ENCODE peak calls at places on chromosomes 13 and 19, in five cellular contexts. X is endothelial cell, R is HFF-Myc, S is cardiac fibroblast, Z is transverse colon. J is an unnamed sample.

GRCh38 chr19:19211499-19212432 is at the start of gene NCAN:
- DNase-seq in X (peak), R (no peak), S (no peak), Z (no peak), J (no peak)

GRCh38 chr13:80783926-80784325 is 443.0 kb upstream of the SPRY2 start:
- DNase-seq in X (no peak), R (no peak), S (peak), Z (no peak), J (no peak)

GRCh38 chr13:42107006-42107405 is 58.6 kb downstream of the DGKH start:
- DNase-seq in X (no peak), R (no peak), S (no peak), Z (no peak), J (peak)

GRCh38 chr13:42807866-42808265 is 26.5 kb downstream of the FAM216B start:
- DNase-seq in X (no peak), R (no peak), S (peak), Z (no peak), J (peak)

GRCh38 chr13:76882431-76882830 is 3.8 kb downstream of the KCTD12 start:
- DNase-seq in X (no peak), R (peak), S (peak), Z (peak), J (peak)

GRCh38 chr19:10159610-10160009 is 35.1 kb downstream of the DNMT1 start:
- DNase-seq in X (no peak), R (no peak), S (no peak), Z (no peak), J (no peak)

GRCh38 chr13:87867426-87867825 is 196.3 kb downstream of the SLITRK5 start:
- DNase-seq in X (no peak), R (no peak), S (no peak), Z (no peak), J (no peak)

GRCh38 chr19:15502264-15502663 is 6.1 kb upstream of the CYP4F22 start:
- DNase-seq in X (no peak), R (no peak), S (no peak), Z (no peak), J (no peak)

GRCh38 chr13:44159633-44160279 is 213.9 kb upstream of the SERP2 start:
- DNase-seq in X (no peak), R (no peak), S (peak), Z (no peak), J (peak)

GRCh38 chr19:3275583-3276340 is 51.3 kb downstream of the CELF5 start:
- DNase-seq in X (peak), R (peak), S (peak), Z (peak), J (peak)

GRCh38 chr13:26599885-26600284 is 42.4 kb downstream of the WASF3 start:
- DNase-seq in X (no peak), R (no peak), S (no peak), Z (no peak), J (no peak)

GRCh38 chr19:6536138-6536671 is 5.4 kb downstream of the TNFSF9 start:
- DNase-seq in X (no peak), R (no peak), S (peak), Z (peak), J (peak)

GRCh38 chr13:65292488-65292901 is 1937.6 kb downstream of the PCDH9 start:
- DNase-seq in X (no peak), R (peak), S (peak), Z (no peak), J (peak)

GRCh38 chr13:50085063-50085462 is 69.8 kb downstream of the KCNRG start:
- DNase-seq in X (no peak), R (no peak), S (peak), Z (no peak), J (peak)

GRCh38 chr13:38582133-38582532 is 104.7 kb upstream of the FREM2 start:
- DNase-seq in X (peak), R (no peak), S (peak), Z (no peak), J (peak)

GRCh38 chr19:44993526-44993925 is 7.7 kb upstream of the RELB start:
- DNase-seq in X (no peak), R (no peak), S (no peak), Z (no peak), J (no peak)

GRCh38 chr13:51805313-51805712 is 1.4 kb upstream of the DHRS12 start:
- DNase-seq in X (no peak), R (no peak), S (no peak), Z (no peak), J (no peak)

GRCh38 chr13:114072421-114072820 is 60.0 kb downstream of the RASA3 start:
- DNase-seq in X (no peak), R (no peak), S (no peak), Z (no peak), J (no peak)

GRCh38 chr13:40096357-40096911 is 441.0 kb downstream of the COG6 start:
- DNase-seq in X (no peak), R (no peak), S (no peak), Z (no peak), J (no peak)

GRCh38 chr13:74562381-74562780 is 428.2 kb upstream of the KLF12 start:
- DNase-seq in X (no peak), R (no peak), S (no peak), Z (no peak), J (no peak)

GRCh38 chr19:36686365-36687213 is 823 bp upstream of the ZNF567 start:
- DNase-seq in X (no peak), R (no peak), S (peak), Z (peak), J (peak)

GRCh38 chr13:25574437-25575426 is 203.0 kb downstream of the ATP8A2 start:
- DNase-seq in X (peak), R (peak), S (peak), Z (peak), J (peak)

GRCh38 chr13:32736648-32737047 is 150.4 kb downstream of the PDS5B start:
- DNase-seq in X (no peak), R (no peak), S (no peak), Z (no peak), J (no peak)

GRCh38 chr13:111547726-111548273 is 227.4 kb downstream of the TEX29 start:
- DNase-seq in X (no peak), R (no peak), S (no peak), Z (no peak), J (no peak)

GRCh38 chr19:18514800-18515682 is 6.8 kb downstream of the ELL start:
- DNase-seq in X (no peak), R (no peak), S (peak), Z (peak), J (peak)

GRCh38 chr19:6418562-6418932 is 6.1 kb downstream of the KHSRP start:
- DNase-seq in X (no peak), R (no peak), S (no peak), Z (no peak), J (no peak)

DNA sequence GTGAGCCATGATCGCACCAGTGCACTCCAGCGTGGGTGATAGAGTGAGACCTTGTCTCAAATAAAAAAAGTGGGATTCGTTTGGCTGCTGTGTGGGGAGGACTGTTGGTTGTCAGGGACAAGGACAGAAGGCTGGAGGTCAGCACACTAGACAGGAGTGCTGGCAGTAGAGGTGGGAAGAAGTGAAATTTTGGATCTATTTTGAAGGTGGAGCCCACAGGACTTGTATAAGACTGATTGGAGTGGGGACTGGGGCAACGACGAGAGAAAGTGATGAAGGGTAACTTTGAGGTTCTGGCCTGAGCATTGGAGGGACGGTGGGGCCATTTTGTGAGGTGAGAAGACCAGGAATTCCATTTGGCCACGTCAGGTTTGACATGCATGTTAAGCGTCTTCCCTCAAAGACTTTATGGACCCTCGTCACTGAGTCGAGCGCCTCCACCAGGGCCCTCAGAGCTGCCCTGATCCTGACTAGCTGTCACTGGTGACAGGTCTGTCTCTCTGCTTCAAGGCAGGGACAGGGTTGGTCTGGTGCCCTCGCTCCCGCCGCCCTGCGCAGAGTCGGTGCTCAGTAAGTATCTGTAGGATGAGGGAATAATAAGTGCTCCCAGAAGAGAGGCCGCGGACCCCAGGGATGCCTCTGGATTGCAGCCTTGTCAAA is 673 bp downstream of the CTU1 start:
- DNase-seq in X (peak), R (no peak), S (peak), Z (no peak), J (no peak)
- TF ChIP-seq CTCF in X (no peak), R (no peak), S (no peak), Z (no peak), J (no peak)

DNA sequence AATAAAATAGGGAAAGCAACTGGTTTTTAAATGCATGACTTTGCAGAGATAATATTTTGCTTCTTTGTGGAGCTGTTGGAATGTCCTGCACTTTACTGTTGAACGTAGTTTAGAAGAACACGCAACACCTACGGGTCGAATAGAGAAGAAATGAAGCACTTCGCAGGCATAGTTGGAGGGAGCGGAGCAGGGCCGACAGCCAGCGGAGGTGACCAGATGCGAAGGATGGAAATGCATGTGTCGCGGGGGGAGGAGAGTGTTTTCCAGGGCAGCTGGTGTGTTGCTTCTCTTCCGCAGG is 846 bp downstream of the CEBPG start:
- DNase-seq in X (no peak), R (no peak), S (no peak), Z (no peak), J (peak)
- TF ChIP-seq CTCF in X (no peak), R (no peak), S (no peak), Z (no peak), J (no peak)

GRCh38 chr13:27985600-27985999 is 2.9 kb downstream of the URAD start:
- DNase-seq in X (no peak), R (no peak), S (no peak), Z (no peak), J (no peak)
- TF ChIP-seq CTCF in X (no peak), R (no peak), S (no peak), Z (no peak), J (no peak)

DNA sequence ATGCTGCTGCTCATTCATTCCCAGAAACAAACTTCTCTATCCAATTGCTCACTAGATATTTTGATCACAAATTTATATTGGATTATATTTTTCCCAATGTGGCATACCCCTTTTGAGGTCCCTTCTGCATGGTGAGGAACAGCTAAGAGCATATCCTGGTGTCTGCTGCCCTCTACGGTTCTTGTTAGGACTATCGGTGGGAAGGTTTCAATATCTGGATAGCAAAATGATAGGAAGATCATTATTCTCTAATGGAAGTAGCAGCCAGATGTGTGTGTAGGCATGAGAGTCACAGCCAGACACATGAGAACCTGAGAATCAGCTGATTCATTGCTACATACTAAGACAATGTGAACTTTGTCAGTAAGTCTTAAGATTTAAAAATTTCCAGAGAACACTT is 1422.4 kb upstream of the MIR17HG start:
- DNase-seq in X (peak), R (no peak), S (peak), Z (no peak), J (peak)
- TF ChIP-seq CTCF in X (peak), R (no peak), S (peak), Z (no peak), J (peak)

GRCh38 chr13:45928196-45928595 is 76.6 kb upstream of the SIAH3 start:
- DNase-seq in X (no peak), R (no peak), S (no peak), Z (no peak), J (peak)

GRCh38 chr13:45928843-45929242 is 77.3 kb upstream of the SIAH3 start:
- DNase-seq in X (no peak), R (no peak), S (peak), Z (no peak), J (peak)

GRCh38 chr13:45921337-45921736 is 69.8 kb upstream of the SIAH3 start:
- DNase-seq in X (no peak), R (no peak), S (no peak), Z (no peak), J (no peak)

GRCh38 chr13:45925151-45925550 is 73.6 kb upstream of the SIAH3 start:
- DNase-seq in X (no peak), R (no peak), S (peak), Z (no peak), J (peak)
- TF ChIP-seq CTCF in X (no peak), R (no peak), S (peak), Z (no peak), J (no peak)

DNA sequence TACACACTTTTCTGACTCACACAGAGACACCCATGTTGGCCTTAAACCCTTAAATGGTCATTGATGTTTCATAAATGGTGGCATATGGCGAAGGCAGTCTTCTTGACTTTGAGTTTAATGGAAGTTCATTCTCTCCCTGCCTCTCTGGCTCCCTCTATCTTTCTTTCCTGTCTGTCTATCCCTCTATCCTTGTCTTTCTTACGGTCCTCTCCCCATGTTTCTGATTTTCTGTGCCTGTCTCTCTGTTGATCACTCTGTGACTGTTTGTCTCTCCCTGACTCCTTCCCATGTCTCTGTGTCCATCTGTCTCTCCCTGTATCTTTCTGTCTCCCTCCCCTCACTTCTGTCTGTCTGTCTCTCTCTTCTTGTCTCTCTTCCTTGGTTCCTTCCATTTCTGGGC is 43.2 kb upstream of the SHKBP1 start:
- DNase-seq in X (no peak), R (no peak), S (no peak), Z (no peak), J (no peak)
- TF ChIP-seq CTCF in X (no peak), R (peak), S (peak), Z (no peak), J (no peak)

GRCh38 chr19:29119582-29119981 is 93.4 kb downstream of the UQCRFS1 start:
- DNase-seq in X (peak), R (no peak), S (peak), Z (no peak), J (no peak)

GRCh38 chr19:29118384-29118783 is 94.6 kb downstream of the UQCRFS1 start:
- DNase-seq in X (no peak), R (no peak), S (no peak), Z (no peak), J (no peak)

GRCh38 chr19:29120471-29120870 is 92.5 kb downstream of the UQCRFS1 start:
- DNase-seq in X (no peak), R (no peak), S (no peak), Z (no peak), J (no peak)

GRCh38 chr19:29122185-29122584 is 90.8 kb downstream of the UQCRFS1 start:
- DNase-seq in X (no peak), R (no peak), S (no peak), Z (no peak), J (no peak)

DNA sequence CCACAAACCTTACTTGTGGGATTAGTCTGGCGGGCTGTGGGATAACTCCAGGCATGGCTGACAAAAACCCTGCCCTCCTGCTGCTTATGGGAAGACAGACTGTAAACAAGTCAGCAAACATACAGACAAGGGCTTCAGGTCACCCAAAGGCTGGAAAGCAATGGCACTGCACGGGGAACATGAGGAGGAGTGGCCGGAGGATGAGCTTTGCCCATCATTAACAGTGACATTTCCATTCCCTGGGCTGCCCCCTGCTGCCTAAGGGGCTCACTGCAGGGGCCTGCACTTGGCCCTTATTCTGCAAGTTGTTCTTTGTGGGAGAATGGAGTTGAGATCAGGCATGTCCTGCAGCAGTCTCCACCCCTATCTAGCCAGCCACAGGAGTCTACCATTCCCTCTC is 91.3 kb downstream of the UQCRFS1 start:
- DNase-seq in X (peak), R (no peak), S (no peak), Z (no peak), J (no peak)
- TF ChIP-seq CTCF in X (peak), R (no peak), S (peak), Z (no peak), J (no peak)